ENCODE peak calls at places on chromosomes 6 and 20, in five cellular contexts. Z, P, S, U and D are unnamed samples.
A peak's percentile ranks its signal among the peaks of the same experiment; 100 is the strongest.

GRCh38 chr6:56359201-56359899 is 112.0 kb upstream of the COL21A1 start:
- DNase-seq in Z (peak; percentile 87), U (peak; percentile 81), S (peak; percentile 74), P (peak; percentile 41), D (peak; percentile 83)

GRCh38 chr20:50012282-50013263 is 29.8 kb downstream of the SNAI1 start:
- DNase-seq in P (no peak), S (no peak), U (peak; percentile 72), Z (no peak), D (no peak)

GRCh38 chr6:134750669-134751068 is 199.2 kb downstream of the ALDH8A1 start:
- DNase-seq in S (peak; percentile 53), Z (peak; percentile 34), U (no peak), P (no peak), D (peak; percentile 37)

GRCh38 chr6:96466149-96466863 is 55.3 kb upstream of the UFL1 start:
- DNase-seq in S (no peak), U (no peak), Z (no peak), P (no peak), D (no peak)

GRCh38 chr6:167973092-167973880 is 24.2 kb upstream of the KIF25 start:
- DNase-seq in U (no peak), S (no peak), P (no peak), Z (no peak), D (no peak)

GRCh38 chr6:149806127-149806526 is 56.6 kb downstream of the PCMT1 start:
- DNase-seq in U (no peak), S (no peak), Z (no peak), P (no peak), D (no peak)

GRCh38 chr6:155314773-155315515 is 660 bp upstream of the TFB1M start:
- DNase-seq in U (peak; percentile 77), P (peak; percentile 65), Z (peak; percentile 96), S (peak; percentile 36), D (peak; percentile 95)

GRCh38 chr6:99353126-99353525 is 3.7 kb upstream of the FAXC start:
- DNase-seq in S (no peak), U (peak; percentile 33), P (no peak), Z (peak; percentile 18), D (no peak)

GRCh38 chr20:53735536-53736050 is 142.0 kb upstream of the ZNF217 start:
- DNase-seq in P (peak; percentile 98), S (peak; percentile 91), U (peak; percentile 74), Z (peak; percentile 97), D (peak; percentile 85)

GRCh38 chr20:11912013-11912663 is 5.6 kb upstream of the BTBD3 start:
- DNase-seq in P (no peak), U (peak; percentile 9), S (no peak), Z (peak; percentile 51), D (peak; percentile 24)

GRCh38 chr6:105797313-105797970 is 288.7 kb upstream of the PRDM1 start:
- DNase-seq in U (no peak), Z (no peak), S (no peak), P (no peak), D (no peak)

GRCh38 chr6:105882071-105882803 is 203.9 kb upstream of the PRDM1 start:
- DNase-seq in Z (peak; percentile 57), U (no peak), S (peak; percentile 29), P (no peak), D (peak; percentile 34)

GRCh38 chr20:10795286-10796026 is 121.7 kb upstream of the JAG1 start:
- DNase-seq in S (no peak), P (no peak), Z (no peak), U (no peak), D (no peak)

GRCh38 chr20:63682384-63683139 is 13.9 kb upstream of the TNFRSF6B start:
- DNase-seq in Z (peak; percentile 92), U (peak; percentile 81), P (peak; percentile 99), S (peak; percentile 83), D (peak; percentile 99)

GRCh38 chr6:57226221-57226620 is 4.1 kb upstream of the RAB23 start:
- DNase-seq in P (no peak), Z (no peak), S (no peak), U (no peak), D (no peak)

GRCh38 chr20:5969348-5969935 is 19.0 kb downstream of the MCM8 start:
- DNase-seq in U (no peak), P (no peak), S (no peak), Z (no peak), D (no peak)

GRCh38 chr20:47502801-47503239 is 1.1 kb downstream of the NCOA3 start:
- DNase-seq in P (peak; percentile 58), U (peak; percentile 37), S (peak; percentile 11), Z (peak; percentile 51), D (peak; percentile 50)

GRCh38 chr6:32840604-32841246 is 2.2 kb upstream of the TAP2 start:
- DNase-seq in Z (no peak), S (no peak), U (no peak), P (no peak), D (no peak)

DNA sequence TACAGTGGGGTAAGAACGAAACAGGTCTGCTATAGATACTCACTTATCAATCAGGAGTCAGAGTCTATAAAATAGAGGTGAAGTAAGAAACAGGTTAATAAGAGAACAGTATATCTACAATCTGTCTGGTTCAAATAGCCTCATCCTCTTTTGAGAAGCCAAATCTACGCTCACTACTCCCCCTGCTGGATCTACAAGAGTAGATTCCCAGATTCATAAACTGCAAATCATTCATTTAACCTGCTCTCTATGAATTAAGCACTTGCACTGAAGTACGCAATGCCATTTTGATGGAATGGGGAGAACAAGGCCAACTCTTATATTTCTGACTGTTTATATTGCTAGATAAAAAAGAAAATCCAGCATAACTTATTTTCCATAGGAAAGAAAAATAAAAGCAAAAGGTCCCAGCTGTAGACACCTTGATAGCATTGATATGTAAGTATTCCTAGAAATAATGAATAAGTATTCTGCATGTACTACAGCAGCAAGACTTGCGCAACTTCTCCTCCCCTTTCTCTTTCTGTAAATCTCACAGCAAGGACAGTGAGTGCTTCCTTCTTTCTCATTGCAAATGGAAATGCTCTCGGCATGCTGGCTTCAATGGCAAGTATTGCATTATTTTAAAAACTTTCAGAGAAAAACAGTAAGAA is 92.3 kb downstream of the RFX6 start:
- DNase-seq in P (no peak), U (peak; percentile 82), Z (peak; percentile 80), S (peak; percentile 48), D (peak; percentile 63)
- TF ChIP-seq CTCF in P (peak; percentile 90), U (peak; percentile 80), Z (peak; percentile 81), S (peak; percentile 83), D (peak; percentile 85)

GRCh38 chr6:30541515-30542403 is 14.5 kb downstream of the GNL1 start:
- DNase-seq in S (peak; percentile 80), U (peak; percentile 89), P (peak; percentile 79), Z (peak; percentile 95), D (peak; percentile 88)
- H3K4me3 ChIP-seq in S (peak overlapping the region; percentile 11), U (peak overlapping the region; percentile 51), P (peak overlapping the region; percentile 49), Z (peak overlapping the region; percentile 1), D (no peak overlapping the region)

GRCh38 chr6:121520337-121521163 is 85.1 kb downstream of the GJA1 start:
- DNase-seq in Z (peak; percentile 88), U (no peak), P (no peak), S (peak; percentile 58), D (peak; percentile 47)
- TF ChIP-seq CTCF in Z (no peak), U (no peak), P (no peak), S (no peak), D (no peak)

GRCh38 chr6:501891-502601 is 110.5 kb downstream of the IRF4 start:
- DNase-seq in U (no peak), S (no peak), P (no peak), Z (no peak), D (peak; percentile 4)
- H3K4me3 ChIP-seq in U (no peak overlapping the region), S (no peak overlapping the region), P (no peak overlapping the region), Z (no peak overlapping the region), D (peak overlapping the region; percentile 5)

GRCh38 chr6:138795809-138796469 is at the start of gene ECT2L:
- DNase-seq in Z (peak; percentile 64), P (no peak), U (peak; percentile 83), S (no peak), D (peak; percentile 62)

GRCh38 chr6:138804986-138805385 is 9.1 kb downstream of the ECT2L start:
- DNase-seq in P (no peak), U (no peak), S (no peak), Z (no peak), D (peak; percentile 76)

GRCh38 chr6:138798028-138798427 is 2.1 kb downstream of the ECT2L start:
- DNase-seq in U (no peak), P (no peak), S (no peak), Z (no peak), D (no peak)

GRCh38 chr6:138803914-138804313 is 8.0 kb downstream of the ECT2L start:
- DNase-seq in U (no peak), Z (no peak), P (no peak), S (no peak), D (peak; percentile 87)

GRCh38 chr6:138800377-138801150 is 4.7 kb downstream of the ECT2L start:
- DNase-seq in S (no peak), U (no peak), P (no peak), Z (no peak), D (peak; percentile 37)
- TF ChIP-seq CTCF in S (no peak), U (no peak), P (no peak), Z (peak; percentile 5), D (peak; percentile 35)

DNA sequence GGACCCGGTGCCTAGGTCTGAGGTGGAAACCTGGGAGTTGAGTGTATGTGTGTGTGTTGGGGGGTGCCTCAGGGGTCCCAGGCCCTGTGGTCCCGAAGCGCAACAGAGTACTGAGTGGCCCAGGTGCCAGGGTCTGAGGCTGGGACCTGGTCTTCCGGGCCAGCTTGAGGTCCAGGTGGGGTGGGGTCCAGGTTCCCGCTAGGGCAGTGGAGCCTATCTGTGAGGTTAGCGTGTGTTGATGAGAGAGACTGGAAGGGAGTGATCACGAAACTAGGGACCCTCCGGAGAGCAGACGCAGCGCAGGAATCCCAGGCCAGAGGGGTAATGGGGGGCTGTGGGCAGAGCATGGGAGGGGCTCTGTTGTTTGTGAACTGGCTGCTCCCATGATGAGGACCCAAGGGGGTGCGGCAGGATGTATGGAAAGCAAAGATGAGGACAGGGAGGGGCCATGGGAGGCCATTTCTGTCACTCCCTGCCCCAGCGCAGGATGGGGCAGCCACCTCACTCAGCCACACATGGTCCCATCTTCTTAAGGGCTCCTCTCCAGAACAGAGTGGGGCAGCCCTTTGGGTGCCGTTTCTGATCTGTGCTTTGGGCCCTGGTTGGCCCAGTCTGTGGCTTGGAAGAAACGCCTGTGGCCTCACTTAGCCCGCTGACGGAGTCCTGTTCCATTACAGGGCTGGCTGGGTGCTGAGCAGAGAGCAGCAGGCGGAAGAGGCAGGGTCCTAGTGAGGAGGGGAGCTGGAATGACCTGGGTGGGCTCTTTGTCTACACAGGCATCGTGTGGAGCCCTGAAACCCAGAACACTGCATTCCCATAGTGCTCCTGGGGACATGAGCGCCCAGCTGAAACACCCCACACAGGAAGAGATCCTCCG is 872 bp downstream of the HSPA12B start:
- DNase-seq in U (no peak), P (no peak), S (no peak), Z (no peak), D (no peak)
- H3K4me3 ChIP-seq in U (no peak overlapping the region), P (no peak overlapping the region), S (no peak overlapping the region), Z (no peak overlapping the region), D (no peak overlapping the region)

GRCh38 chr6:117266267-117266797 is 974 bp downstream of the VGLL2 start:
- DNase-seq in U (no peak), P (no peak), S (no peak), Z (no peak), D (no peak)

GRCh38 chr6:117265425-117266266 is at the start of gene VGLL2:
- DNase-seq in S (no peak), Z (peak; percentile 27), U (peak; percentile 74), P (no peak), D (peak; percentile 38)

GRCh38 chr6:117269649-117270120 is 4.3 kb downstream of the VGLL2 start:
- DNase-seq in S (no peak), Z (no peak), P (no peak), U (no peak), D (no peak)

GRCh38 chr6:117266948-117267347 is 1.6 kb downstream of the VGLL2 start:
- DNase-seq in Z (no peak), P (no peak), U (no peak), S (no peak), D (no peak)

GRCh38 chr6:117267766-117268534 is 2.6 kb downstream of the VGLL2 start:
- DNase-seq in P (no peak), U (no peak), Z (no peak), S (no peak), D (no peak)
- TF ChIP-seq CTCF in P (no peak), U (peak; percentile 2), Z (no peak), S (no peak), D (peak; percentile 13)